ENCODE peak calls at places on chromosomes 7 and 10, in four cellular contexts. C is effector memory CD4-positive, alpha-beta T cell; X is HT1080; U is HEK293T. M is an unnamed sample.

GRCh38 chr7:82105463-82105862 is 335.6 kb upstream of the HGF start:
- DNase-seq in C (no peak), X (peak), U (no peak), M (peak)

GRCh38 chr10:110426294-110427153 is 71.2 kb upstream of the DUSP5 start:
- DNase-seq in C (no peak), X (peak), U (no peak), M (no peak)

GRCh38 chr7:30859940-30860623 is 51.6 kb upstream of the AQP1 start:
- DNase-seq in C (no peak), X (no peak), U (no peak), M (no peak)

GRCh38 chr10:8830064-8830463 is 775.6 kb downstream of the GATA3 start:
- DNase-seq in C (no peak), X (no peak), U (no peak), M (no peak)

GRCh38 chr7:80216996-80217842 is 82.6 kb downstream of the GNAI1 start:
- DNase-seq in C (no peak), X (no peak), U (no peak), M (no peak)

GRCh38 chr10:121374121-121374520 is 224.1 kb downstream of the FGFR2 start:
- DNase-seq in C (no peak), X (no peak), U (no peak), M (no peak)

GRCh38 chr10:80166581-80167470 is 34.3 kb downstream of the PLAC9 start:
- DNase-seq in C (no peak), X (no peak), U (no peak), M (no peak)

GRCh38 chr10:132404169-132404880 is 7.3 kb downstream of the PWWP2B start:
- DNase-seq in C (no peak), X (no peak), U (no peak), M (no peak)

GRCh38 chr7:41886257-41886905 is 183.5 kb upstream of the INHBA start:
- DNase-seq in C (no peak), X (peak), U (no peak), M (peak)

GRCh38 chr10:77267703-77268630 is 369.6 kb downstream of the KCNMA1 start:
- DNase-seq in C (no peak), X (peak), U (no peak), M (no peak)

M was measured in epithelial cell of prostate.